ENCODE peak calls at places on chromosomes 16 and 17, in eight cellular contexts. S, Z, I, B, E, L, U and V are unnamed samples. For H3K9me3 and H3K4me1, the result is how much of the 10 kb centered on the place peaks cover.

GRCh38 chr16:76059186-76059585 is 218.0 kb upstream of the CNTNAP4 start:
- DNase-seq in S (no peak), Z (no peak), I (no peak), B (no peak), E (no peak), L (no peak), U (no peak), V (no peak)

GRCh38 chr16:31149894-31150890 is at the start of gene PRSS36:
- DNase-seq in S (no peak), Z (no peak), I (no peak), B (no peak), E (no peak), L (no peak), U (no peak), V (no peak)

GRCh38 chr16:30429678-30430427 is at the start of gene DCTPP1:
- DNase-seq in S (peak), Z (peak), I (peak), B (peak), E (peak), L (peak), U (peak), V (peak)

GRCh38 chr16:12583237-12583897 is 220.3 kb downstream of the CPPED1 start:
- DNase-seq in S (no peak), Z (peak), I (no peak), B (no peak), E (no peak), L (no peak), U (no peak), V (no peak)

GRCh38 chr16:85757341-85757822 is 6.5 kb upstream of the C16orf74 start:
- DNase-seq in S (no peak), Z (no peak), I (no peak), B (no peak), E (no peak), L (peak), U (no peak), V (no peak)

GRCh38 chr16:4760221-4760910 is 6.6 kb downstream of the ZNF500 start:
- DNase-seq in S (no peak), Z (no peak), I (no peak), B (no peak), E (no peak), L (no peak), U (no peak), V (no peak)

GRCh38 chr16:46970089-46970488 is 3.4 kb downstream of the DNAJA2 start:
- DNase-seq in S (no peak), Z (no peak), I (peak), B (peak), E (no peak), L (no peak), U (peak), V (no peak)

GRCh38 chr16:82011199-82011641 is at the start of gene SDR42E1:
- DNase-seq in S (peak), Z (no peak), I (no peak), B (peak), E (peak), L (no peak), U (no peak), V (peak)

GRCh38 chr16:30054959-30055553 is 10.5 kb upstream of the ALDOA start:
- DNase-seq in S (peak), Z (no peak), I (no peak), B (peak), E (no peak), L (no peak), U (peak), V (peak)

GRCh38 chr17:6521636-6522035 is 34.7 kb downstream of the PITPNM3 start:
- DNase-seq in S (no peak), Z (no peak), I (no peak), B (no peak), E (no peak), L (no peak), U (no peak), V (no peak)

GRCh38 chr16:58002411-58002790 is 1.2 kb downstream of the USB1 start:
- DNase-seq in S (no peak), Z (no peak), I (no peak), B (no peak), E (no peak), L (no peak), U (no peak), V (no peak)

GRCh38 chr16:59148312-59148711 is 414.2 kb upstream of the GOT2 start:
- DNase-seq in S (no peak), Z (no peak), I (no peak), B (no peak), E (no peak), L (no peak), U (no peak), V (no peak)

GRCh38 chr17:61155590-61156181 is 244.0 kb upstream of the TBX2 start:
- DNase-seq in S (no peak), Z (no peak), I (no peak), B (no peak), E (no peak), L (no peak), U (no peak), V (no peak)

GRCh38 chr17:38742431-38743308 is 5.5 kb downstream of the PCGF2 start:
- DNase-seq in S (no peak), Z (peak), I (no peak), B (no peak), E (no peak), L (peak), U (no peak), V (no peak)

GRCh38 chr17:16491703-16492612 is at the start of gene LRRC75A:
- DNase-seq in S (no peak), Z (no peak), I (peak), B (peak), E (peak), L (peak), U (peak), V (peak)

GRCh38 chr17:218711-219110 is 37.3 kb upstream of the DOC2B start:
- DNase-seq in S (peak), Z (peak), I (no peak), B (no peak), E (no peak), L (no peak), U (no peak), V (peak)

GRCh38 chr16:85927938-85928337 is 29.0 kb downstream of the IRF8 start:
- DNase-seq in S (no peak), Z (no peak), I (no peak), B (no peak), E (no peak), L (no peak), U (no peak), V (no peak)

GRCh38 chr17:17391575-17392370 is 85.0 kb upstream of the MED9 start:
- DNase-seq in S (no peak), Z (no peak), I (no peak), B (no peak), E (peak), L (no peak), U (no peak), V (no peak)

GRCh38 chr17:79088997-79089328 is 14.3 kb downstream of the ENGASE start:
- DNase-seq in S (no peak), Z (no peak), I (no peak), B (no peak), E (no peak), L (no peak), U (no peak), V (no peak)

GRCh38 chr17:8859029-8859803 is 8.3 kb downstream of the PIK3R6 start:
- DNase-seq in S (no peak), Z (no peak), I (no peak), B (no peak), E (no peak), L (peak), U (no peak), V (no peak)

GRCh38 chr16:55418586-55418985 is 60.4 kb upstream of the MMP2 start:
- DNase-seq in S (no peak), Z (no peak), I (no peak), B (no peak), E (no peak), L (peak), U (peak), V (peak)

GRCh38 chr17:40577611-40578065 is 12.4 kb upstream of the CCR7 start:
- DNase-seq in S (no peak), Z (no peak), I (no peak), B (no peak), E (no peak), L (no peak), U (no peak), V (no peak)

GRCh38 chr16:85844786-85845185 is 45.3 kb downstream of the COX4I1 start:
- DNase-seq in S (no peak), Z (peak), I (no peak), B (peak), E (no peak), L (peak), U (peak), V (no peak)

GRCh38 chr17:48429638-48430586 is at the start of gene SKAP1:
- DNase-seq in S (no peak), Z (no peak), I (peak), B (peak), E (peak), L (no peak), U (no peak), V (peak)

GRCh38 chr16:14300631-14301149 is 229.6 kb downstream of the MRTFB start:
- DNase-seq in S (no peak), Z (peak), I (peak), B (peak), E (no peak), L (peak), U (peak), V (peak)

GRCh38 chr17:77563439-77564102 is 394.9 kb upstream of the TNRC6C start:
- DNase-seq in S (peak), Z (no peak), I (no peak), B (no peak), E (no peak), L (no peak), U (no peak), V (no peak)

GRCh38 chr17:82754297-82755208 is 2.7 kb downstream of the TBCD start:
- DNase-seq in S (no peak), Z (no peak), I (no peak), B (no peak), E (no peak), L (no peak), U (peak), V (no peak)

GRCh38 chr16:11609474-11610120 is 22.9 kb upstream of the LITAF start:
- DNase-seq in S (no peak), Z (no peak), I (no peak), B (no peak), E (no peak), L (no peak), U (no peak), V (no peak)

GRCh38 chr17:44438634-44439033 is 49.2 kb upstream of the ITGA2B start:
- DNase-seq in S (no peak), Z (no peak), I (no peak), B (peak), E (no peak), L (no peak), U (peak), V (no peak)

GRCh38 chr17:5800131-5800530 is 215.8 kb upstream of the NLRP1 start:
- DNase-seq in S (no peak), Z (no peak), I (no peak), B (no peak), E (no peak), L (no peak), U (no peak), V (no peak)

GRCh38 chr16:49459953-49460735 is 86.5 kb downstream of the C16orf78 start:
- DNase-seq in S (no peak), Z (peak), I (no peak), B (peak), E (no peak), L (no peak), U (no peak), V (no peak)

GRCh38 chr16:86565644-86566511 is 751 bp upstream of the FOXC2 start:
- DNase-seq in S (no peak), Z (no peak), I (no peak), B (no peak), E (no peak), L (no peak), U (peak), V (no peak)

GRCh38 chr17:72376486-72377345 is 255.9 kb downstream of the SOX9 start:
- DNase-seq in S (no peak), Z (no peak), I (no peak), B (no peak), E (no peak), L (peak), U (no peak), V (no peak)

GRCh38 chr16:85423631-85424030 is 189.5 kb upstream of the GSE1 start:
- DNase-seq in S (peak), Z (peak), I (peak), B (no peak), E (no peak), L (no peak), U (no peak), V (peak)

GRCh38 chr17:7894226-7894625 is 5.6 kb downstream of the CHD3 start:
- DNase-seq in S (no peak), Z (no peak), I (no peak), B (no peak), E (no peak), L (no peak), U (no peak), V (no peak)

GRCh38 chr16:24789881-24790280 is 55.9 kb upstream of the SLC5A11 start:
- DNase-seq in S (no peak), Z (no peak), I (no peak), B (no peak), E (no peak), L (no peak), U (no peak), V (no peak)

DNA sequence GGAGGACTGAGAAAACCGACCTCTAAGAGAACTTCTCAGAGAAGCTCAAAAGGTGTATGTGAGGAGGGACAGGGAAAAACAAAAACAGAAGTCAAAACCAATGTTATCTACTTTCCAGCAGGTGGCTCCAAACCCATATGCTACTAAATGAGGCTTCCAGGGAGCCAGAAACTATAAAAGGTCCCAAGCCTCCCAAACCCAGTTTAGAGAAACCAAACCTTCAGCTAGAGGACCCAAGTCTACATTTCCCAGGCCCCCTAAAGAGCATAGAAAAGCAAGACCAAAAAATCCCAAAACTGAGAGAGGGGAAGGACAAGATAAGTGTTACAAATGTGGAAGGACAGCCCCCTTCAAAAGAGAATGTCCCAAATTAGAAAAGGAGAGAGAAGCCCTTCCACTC is 3.7 kb downstream of the HPR start:
- DNase-seq in S (no peak), Z (no peak), I (no peak), B (no peak), E (no peak), L (peak), U (peak), V (peak)
- TF ChIP-seq CTCF in S (peak), Z (peak), I (peak), B (no peak), E (peak), L (peak), U (peak), V (peak)

GRCh38 chr16:35516551-35516950 is 2057.1 kb downstream of the TP53TG3F start:
- DNase-seq in S (no peak), Z (no peak), I (no peak), B (no peak), E (no peak), L (no peak), U (no peak), V (no peak)

GRCh38 chr16:35516971-35517370 is 2057.6 kb downstream of the TP53TG3F start:
- DNase-seq in S (no peak), Z (no peak), I (no peak), B (no peak), E (no peak), L (no peak), U (no peak), V (no peak)
- H3K9me3 ChIP-seq in S (under half), Z (under half), I (under half), B (under half), E (under half), L (under half), U (under half), V (under half)

GRCh38 chr17:71342726-71343125 is 778.1 kb upstream of the SOX9 start:
- DNase-seq in S (no peak), Z (no peak), I (no peak), B (no peak), E (no peak), L (no peak), U (no peak), V (no peak)
- H3K4me1 ChIP-seq in S (under half), Z (under half), I (under half), B (under half), E (under half), L (under half), U (under half), V (under half)

GRCh38 chr17:30821751-30822723 is 2.5 kb downstream of the CRLF3 start:
- DNase-seq in S (no peak), Z (no peak), I (no peak), B (no peak), E (no peak), L (no peak), U (no peak), V (no peak)

GRCh38 chr17:30823425-30823824 is 1.1 kb downstream of the CRLF3 start:
- DNase-seq in S (no peak), Z (no peak), I (no peak), B (no peak), E (no peak), L (no peak), U (no peak), V (no peak)

GRCh38 chr17:30824002-30824355 is 513 bp downstream of the CRLF3 start:
- DNase-seq in S (no peak), Z (no peak), I (peak), B (no peak), E (no peak), L (no peak), U (no peak), V (no peak)

GRCh38 chr17:30827082-30827481 is 2.6 kb upstream of the CRLF3 start:
- DNase-seq in S (no peak), Z (no peak), I (no peak), B (no peak), E (no peak), L (no peak), U (no peak), V (no peak)

DNA sequence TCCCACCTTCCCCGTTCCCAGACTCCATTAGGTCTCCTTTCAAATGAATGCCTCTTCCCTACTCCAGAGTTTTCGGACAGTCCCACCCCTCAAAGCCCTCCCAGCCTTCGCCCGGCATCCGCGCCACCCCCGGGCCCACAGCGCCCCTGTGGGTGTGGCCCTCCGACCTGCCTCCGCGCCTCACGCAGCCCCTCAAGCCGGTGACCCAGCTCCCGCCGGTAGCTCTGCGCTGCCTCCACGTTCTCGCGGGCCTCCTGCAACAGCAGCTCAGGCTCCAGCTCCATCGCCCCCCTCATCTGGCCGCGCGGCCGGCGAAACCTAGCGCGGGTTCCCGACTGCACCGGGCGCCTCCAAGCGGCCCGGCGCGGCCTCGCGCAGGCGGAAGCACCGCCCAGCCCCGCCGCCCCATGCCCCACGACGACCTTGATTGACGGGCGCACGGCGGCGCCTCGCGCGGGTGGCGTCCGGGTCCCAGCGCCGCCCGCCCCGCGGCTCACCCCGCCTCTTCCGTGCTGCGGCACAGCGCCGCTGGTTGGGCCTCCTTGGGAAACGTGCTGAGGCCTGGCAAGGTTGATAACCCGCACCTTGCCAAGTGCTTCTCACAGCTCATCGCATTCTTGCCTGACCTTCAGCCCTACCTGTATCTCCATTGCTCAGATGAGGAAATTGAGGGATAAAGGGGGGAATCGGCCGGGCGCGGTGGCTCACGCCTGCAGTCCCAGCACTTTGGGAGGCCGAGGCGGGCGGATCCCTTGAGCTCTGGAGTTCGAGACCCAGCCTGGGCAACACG is at the start of gene CRLF3:
- DNase-seq in S (peak), Z (peak), I (peak), B (peak), E (peak), L (peak), U (peak), V (peak)
- TF ChIP-seq CTCF in S (peak), Z (peak), I (peak), B (no peak), E (peak), L (peak), U (peak), V (peak)

DNA sequence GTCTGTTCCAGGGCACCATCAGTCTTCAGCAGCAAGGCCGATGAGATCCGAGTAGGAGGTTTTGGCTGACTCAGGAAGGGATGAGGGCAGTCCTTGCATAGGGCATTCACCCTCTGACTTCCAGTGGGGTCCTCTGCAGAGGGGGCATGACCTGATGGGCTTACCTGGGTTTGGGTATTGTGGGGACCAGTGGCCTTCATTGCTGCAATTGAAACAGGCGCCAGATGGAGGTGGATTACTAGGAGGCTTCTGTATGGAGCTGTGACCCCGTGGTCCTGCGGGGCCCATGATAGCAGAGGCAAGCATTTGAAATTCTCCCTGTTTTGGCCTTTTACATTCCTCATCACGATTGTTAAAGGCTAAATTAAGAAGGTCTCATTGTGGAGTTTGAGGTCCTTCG is 2448.7 kb downstream of the TP53TG3F start:
- DNase-seq in S (no peak), Z (no peak), I (no peak), B (no peak), E (no peak), L (no peak), U (no peak), V (no peak)
- H3K9me3 ChIP-seq in S (under half), Z (under half), I (under half), B (half or more), E (under half), L (under half), U (under half), V (under half)

DNA sequence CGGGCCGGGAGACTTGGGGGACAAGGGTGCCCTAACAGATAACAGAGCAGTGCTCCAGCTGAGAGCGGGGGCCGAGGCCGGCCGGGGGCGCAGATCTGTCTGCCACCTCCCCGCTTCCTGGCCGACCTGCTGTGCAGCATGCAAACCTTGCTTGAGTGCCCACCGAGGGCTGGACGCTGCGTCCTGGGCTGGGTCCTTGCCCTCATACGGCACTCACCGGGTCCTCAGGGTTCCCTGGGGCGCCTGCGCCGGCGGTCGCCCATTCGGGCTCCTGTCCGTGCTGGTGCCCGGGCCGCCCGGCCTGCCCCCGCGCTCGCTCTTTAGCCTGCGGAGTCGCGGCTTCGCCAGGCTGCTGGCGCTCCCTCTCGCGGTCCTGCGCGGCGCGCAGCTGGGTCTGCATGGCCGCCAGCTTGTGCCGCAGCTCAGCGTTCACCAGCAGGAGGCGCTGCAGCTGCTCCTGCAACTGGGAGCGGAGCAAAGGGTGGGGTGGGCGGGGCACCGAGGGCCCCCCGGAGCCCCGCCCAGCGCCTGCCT is 1.0 kb downstream of the RILP start:
- DNase-seq in S (peak), Z (peak), I (peak), B (peak), E (peak), L (peak), U (peak), V (no peak)
- H3K4me1 ChIP-seq in S (under half), Z (half or more), I (under half), B (half or more), E (under half), L (under half), U (under half), V (under half)

GRCh38 chr16:88365244-88365865 is 17.4 kb upstream of the ZNF469 start:
- DNase-seq in S (peak), Z (peak), I (peak), B (no peak), E (no peak), L (no peak), U (no peak), V (no peak)
- TF ChIP-seq CTCF in S (no peak), Z (no peak), I (no peak), B (no peak), E (no peak), L (no peak), U (no peak), V (no peak)